ENCODE peak calls at places on chromosomes 13 and 19, in nine cellular contexts. E is BJ; O is lower leg skin; D is Kasumi-1; T is stimulated activated CD4-positive, alpha-beta T cell treated with anti-CD3 and anti-CD28 coated beads, Interleukin-2, amount 100 ng/mL, for 24 hours; M is frontal cortex; I is activated CD4-positive, CD25-positive, alpha-beta regulatory T cell; Z is activated naive CD4-positive, alpha-beta T cell; W is RPMI7951. Y is an unnamed sample.

GRCh38 chr13:59468396-59468795 is 695.3 kb downstream of the DIAPH3 start:
- DNase-seq in M (no peak), T (no peak), E (no peak), Z (no peak), O (no peak), W (no peak), I (no peak), D (no peak), Y (peak)

GRCh38 chr13:38866649-38867048 is 124.0 kb downstream of the STOML3 start:
- DNase-seq in W (no peak), M (no peak), D (no peak), Z (no peak), T (no peak), I (no peak), O (no peak), E (no peak), Y (no peak)

GRCh38 chr19:29479941-29480340 is 45.9 kb upstream of the VSTM2B start:
- DNase-seq in E (no peak), I (no peak), T (no peak), O (peak), M (no peak), W (no peak), Z (no peak), D (no peak), Y (no peak)

GRCh38 chr19:17282488-17283256 is 971 bp downstream of the ANKLE1 start:
- DNase-seq in W (peak), M (peak), E (no peak), T (peak), Z (peak), D (peak), I (peak), O (peak), Y (peak)

GRCh38 chr19:45506991-45507863 is at the start of gene VASP:
- DNase-seq in T (peak), Z (peak), I (peak), M (peak), D (peak), W (peak), O (peak), E (no peak), Y (peak)

GRCh38 chr13:51435002-51435578 is 17.7 kb downstream of the INTS6 start:
- DNase-seq in Z (no peak), O (no peak), E (no peak), M (no peak), T (no peak), W (peak), I (no peak), D (peak), Y (no peak)

GRCh38 chr13:53781941-53782340 is 753.3 kb downstream of the OLFM4 start:
- DNase-seq in Z (no peak), M (no peak), D (no peak), I (no peak), E (no peak), T (no peak), W (no peak), O (no peak), Y (no peak)

GRCh38 chr13:39956036-39956435 is 300.6 kb downstream of the COG6 start:
- DNase-seq in T (no peak), I (peak), M (no peak), Z (no peak), E (no peak), W (no peak), D (no peak), O (no peak), Y (no peak)

GRCh38 chr19:2168619-2169424 is 5.1 kb downstream of the DOT1L start:
- DNase-seq in E (peak), W (peak), I (peak), D (peak), M (peak), O (peak), Z (no peak), T (peak), Y (peak)

GRCh38 chr19:48553676-48554384 is 1.9 kb downstream of the SULT2B1 start:
- DNase-seq in T (no peak), M (no peak), I (no peak), E (peak), Z (no peak), O (no peak), W (peak), D (no peak), Y (peak)

GRCh38 chr13:80361883-80362327 is 21.0 kb upstream of the SPRY2 start:
- DNase-seq in M (no peak), D (peak), W (peak), E (no peak), Z (no peak), O (no peak), T (no peak), I (no peak), Y (no peak)

GRCh38 chr19:1000095-1000494 is at the start of gene GRIN3B:
- DNase-seq in E (no peak), O (no peak), Z (peak), D (peak), T (peak), M (no peak), W (peak), I (peak), Y (peak)

GRCh38 chr19:7550987-7551761 is 15.7 kb downstream of the PNPLA6 start:
- DNase-seq in Z (peak), D (peak), M (peak), I (no peak), W (peak), O (no peak), E (no peak), T (peak), Y (peak)

GRCh38 chr19:42246143-42246868 is 3.9 kb upstream of the GSK3A start:
- DNase-seq in M (peak), W (peak), O (peak), D (peak), I (no peak), T (no peak), E (no peak), Z (no peak), Y (peak)

GRCh38 chr19:5292843-5293606 is 47.6 kb downstream of the PTPRS start:
- DNase-seq in I (peak), M (peak), T (peak), E (no peak), W (peak), Z (peak), O (peak), D (no peak), Y (peak)

GRCh38 chr19:33552928-33553279 is 31.3 kb upstream of the PEPD start:
- DNase-seq in D (no peak), M (no peak), I (no peak), Z (no peak), T (no peak), E (no peak), O (no peak), W (no peak), Y (no peak)

GRCh38 chr13:39269004-39269403 is 230.7 kb downstream of the NHLRC3 start:
- DNase-seq in W (no peak), M (no peak), T (no peak), E (no peak), I (no peak), Z (no peak), O (no peak), D (no peak), Y (no peak)

GRCh38 chr19:48967346-48968178 is 2.5 kb downstream of the FTL start:
- DNase-seq in W (peak), I (no peak), M (no peak), O (no peak), E (no peak), Z (no peak), D (peak), T (no peak), Y (peak)

GRCh38 chr13:110716235-110716505 is 2.7 kb downstream of the ING1 start:
- DNase-seq in T (no peak), I (no peak), E (no peak), Z (no peak), O (no peak), D (peak), W (peak), M (peak), Y (peak)

GRCh38 chr19:39138221-39139211 is 12.9 kb downstream of the PAK4 start:
- DNase-seq in M (no peak), W (no peak), D (no peak), I (no peak), O (no peak), E (no peak), Z (no peak), T (no peak), Y (no peak)

GRCh38 chr13:39960206-39960605 is 304.7 kb downstream of the COG6 start:
- DNase-seq in O (no peak), D (no peak), E (no peak), W (no peak), M (no peak), T (no peak), I (no peak), Z (no peak), Y (no peak)

GRCh38 chr13:90302113-90302512 is 1045.4 kb upstream of the MIR17HG start:
- DNase-seq in E (peak), M (no peak), W (peak), Z (no peak), D (no peak), T (no peak), O (no peak), I (no peak), Y (no peak)